ENCODE peak calls at places on chromosomes 12 and 14, in nine cellular contexts. O, F, W, H, L, M, J, I and Y are unnamed samples.
A peak's percentile ranks its signal among the peaks of the same experiment; 100 is the strongest.

GRCh38 chr14:100384819-100385813 is 62.0 kb downstream of the SLC25A47 start:
- DNase-seq in O (no peak), F (peak; percentile 81), W (no peak), H (no peak), L (no peak), M (no peak), J (peak; percentile 60), I (no peak), Y (no peak)

GRCh38 chr12:32087301-32087700 is 19.3 kb upstream of the BICD1 start:
- DNase-seq in O (no peak), F (no peak), W (no peak), H (no peak), L (no peak), M (no peak), J (no peak), I (no peak), Y (no peak)

GRCh38 chr12:77720258-77720657 is 110.4 kb upstream of the NAV3 start:
- DNase-seq in O (no peak), F (no peak), W (no peak), H (no peak), L (no peak), M (no peak), J (no peak), I (no peak), Y (no peak)

GRCh38 chr12:62983594-62983993 is 48.6 kb upstream of the PPM1H start:
- DNase-seq in O (no peak), F (no peak), W (no peak), H (no peak), L (peak; percentile 14), M (no peak), J (no peak), I (peak; percentile 58), Y (no peak)

GRCh38 chr14:47948981-47949380 is 273.6 kb upstream of the MDGA2 start:
- DNase-seq in O (no peak), F (no peak), W (no peak), H (no peak), L (no peak), M (no peak), J (no peak), I (no peak), Y (no peak)

GRCh38 chr12:76426160-76426559 is 77.9 kb upstream of the BBS10 start:
- DNase-seq in O (no peak), F (no peak), W (no peak), H (no peak), L (no peak), M (no peak), J (no peak), I (no peak), Y (no peak)

GRCh38 chr12:96234591-96235496 is 40.7 kb downstream of the ELK3 start:
- DNase-seq in O (peak; percentile 66), F (no peak), W (no peak), H (no peak), L (no peak), M (no peak), J (no peak), I (no peak), Y (no peak)

GRCh38 chr12:88308825-88309224 is 166.7 kb downstream of the TMTC3 start:
- DNase-seq in O (no peak), F (peak; percentile 95), W (no peak), H (no peak), L (no peak), M (no peak), J (peak; percentile 74), I (no peak), Y (peak; percentile 92)

GRCh38 chr12:57455374-57456144 is 452 bp downstream of the INHBE start:
- DNase-seq in O (no peak), F (no peak), W (no peak), H (no peak), L (no peak), M (peak; percentile 45), J (no peak), I (no peak), Y (no peak)

GRCh38 chr12:57454566-57455373 is at the start of gene INHBE:
- DNase-seq in O (no peak), F (peak; percentile 96), W (peak; percentile 45), H (no peak), L (no peak), M (peak; percentile 64), J (no peak), I (no peak), Y (peak; percentile 77)

GRCh38 chr12:57454213-57454565 is 918 bp upstream of the INHBE start:
- DNase-seq in O (no peak), F (no peak), W (no peak), H (no peak), L (no peak), M (no peak), J (no peak), I (no peak), Y (no peak)

GRCh38 chr12:57456737-57457490 is 1.8 kb downstream of the INHBE start:
- DNase-seq in O (no peak), F (no peak), W (no peak), H (no peak), L (no peak), M (no peak), J (no peak), I (no peak), Y (no peak)

DNA sequence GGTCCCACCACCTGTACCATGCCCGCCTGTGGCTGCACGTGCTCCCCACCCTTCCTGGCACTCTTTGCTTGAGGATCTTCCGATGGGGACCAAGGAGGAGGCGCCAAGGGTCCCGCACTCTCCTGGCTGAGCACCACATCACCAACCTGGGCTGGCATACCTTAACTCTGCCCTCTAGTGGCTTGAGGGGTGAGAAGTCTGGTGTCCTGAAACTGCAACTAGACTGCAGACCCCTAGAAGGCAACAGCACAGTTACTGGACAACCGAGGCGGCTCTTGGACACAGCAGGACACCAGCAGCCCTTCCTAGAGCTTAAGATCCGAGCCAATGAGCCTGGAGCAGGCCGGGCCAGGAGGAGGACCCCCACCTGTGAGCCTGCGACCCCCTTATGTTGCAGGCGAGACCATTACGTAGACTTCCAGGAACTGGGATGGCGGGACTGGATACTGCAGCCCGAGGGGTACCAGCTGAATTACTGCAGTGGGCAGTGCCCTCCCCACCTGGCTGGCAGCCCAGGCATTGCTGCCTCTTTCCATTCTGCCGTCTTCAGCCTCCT is 1.1 kb downstream of the INHBE start:
- DNase-seq in O (no peak), F (peak; percentile 44), W (no peak), H (no peak), L (no peak), M (no peak), J (no peak), I (no peak), Y (no peak)
- TF ChIP-seq CTCF in O (peak; percentile 38), F (peak; percentile 50), W (peak; percentile 84), H (peak; percentile 45), L (peak; percentile 61), M (peak; percentile 45), J (peak; percentile 83), I (peak; percentile 12), Y (peak; percentile 76)

GRCh38 chr14:29403091-29403490 is 524.6 kb downstream of the PRKD1 start:
- DNase-seq in O (no peak), F (no peak), W (no peak), H (no peak), L (no peak), M (no peak), J (no peak), I (no peak), Y (no peak)
- H3K4me3 ChIP-seq in O (no peak overlapping the region), F (no peak overlapping the region), W (no peak overlapping the region), H (no peak overlapping the region), L (no peak overlapping the region), M (no peak overlapping the region), J (no peak overlapping the region), I (no peak overlapping the region), Y (no peak overlapping the region)

GRCh38 chr14:77025744-77026165 is 2.8 kb downstream of the IRF2BPL start:
- DNase-seq in O (no peak), F (no peak), W (no peak), H (no peak), L (peak; percentile 31), M (peak; percentile 41), J (no peak), I (no peak), Y (no peak)

GRCh38 chr14:77026166-77026929 is 2.2 kb downstream of the IRF2BPL start:
- DNase-seq in O (no peak), F (peak; percentile 51), W (no peak), H (no peak), L (peak; percentile 49), M (peak; percentile 50), J (no peak), I (peak; percentile 52), Y (no peak)

GRCh38 chr14:77022219-77022852 is 6.2 kb downstream of the IRF2BPL start:
- DNase-seq in O (no peak), F (no peak), W (no peak), H (no peak), L (no peak), M (no peak), J (no peak), I (no peak), Y (no peak)

GRCh38 chr14:77024171-77024627 is 4.3 kb downstream of the IRF2BPL start:
- DNase-seq in O (no peak), F (peak; percentile 43), W (no peak), H (peak; percentile 71), L (peak; percentile 42), M (no peak), J (no peak), I (no peak), Y (no peak)

DNA sequence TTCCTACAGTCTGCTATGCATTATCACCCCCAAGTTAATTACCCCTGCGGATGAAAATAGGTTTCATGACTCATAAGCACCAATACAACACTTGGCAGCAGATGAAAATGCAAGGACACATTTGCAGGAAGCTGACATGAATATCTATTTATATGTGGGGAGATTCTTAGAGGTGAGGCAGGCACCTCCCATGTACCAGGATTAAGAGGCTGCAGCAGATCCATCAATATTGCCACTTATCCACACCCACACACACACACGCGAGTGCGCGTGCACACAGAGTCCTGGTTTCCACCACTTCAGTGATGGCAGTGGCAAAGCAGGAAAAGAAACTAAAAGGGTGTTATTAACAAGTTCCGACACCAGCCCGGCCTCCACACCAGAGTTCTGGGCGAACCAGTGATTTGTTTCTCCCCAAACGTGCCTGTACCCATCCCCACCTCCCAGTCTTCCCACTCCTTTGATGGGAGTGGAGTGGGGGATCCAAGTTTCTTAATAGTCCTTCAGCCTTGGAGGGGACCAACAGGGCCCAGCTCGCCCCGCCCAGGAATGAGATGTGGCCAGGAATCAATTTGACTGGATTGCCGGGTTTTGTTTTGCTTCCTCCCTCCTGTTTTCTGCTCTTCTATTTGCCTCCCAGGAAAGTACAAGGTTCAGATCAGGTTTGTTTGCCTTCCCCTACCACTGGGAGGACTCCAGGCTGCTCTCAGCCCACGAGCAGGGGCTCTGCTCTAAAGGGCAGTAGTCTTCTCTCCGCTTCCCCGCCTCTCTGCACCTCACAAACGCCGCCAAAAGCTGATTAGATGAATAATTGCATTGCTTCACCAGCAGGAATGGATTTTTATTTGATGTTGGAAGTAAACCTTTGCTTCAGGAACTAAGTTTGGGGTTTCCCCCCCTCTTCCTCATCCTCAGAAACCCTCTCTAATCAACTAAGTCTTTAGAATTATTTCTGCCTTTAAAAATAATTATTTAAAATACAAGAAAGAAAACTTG is 5.2 kb downstream of the IRF2BPL start:
- DNase-seq in O (no peak), F (peak; percentile 38), W (no peak), H (peak; percentile 57), L (no peak), M (no peak), J (no peak), I (peak; percentile 76), Y (no peak)
- TF ChIP-seq CTCF in O (peak; percentile 14), F (peak; percentile 33), W (peak; percentile 28), H (no peak), L (peak; percentile 31), M (no peak), J (peak; percentile 51), I (no peak), Y (peak; percentile 36)

DNA sequence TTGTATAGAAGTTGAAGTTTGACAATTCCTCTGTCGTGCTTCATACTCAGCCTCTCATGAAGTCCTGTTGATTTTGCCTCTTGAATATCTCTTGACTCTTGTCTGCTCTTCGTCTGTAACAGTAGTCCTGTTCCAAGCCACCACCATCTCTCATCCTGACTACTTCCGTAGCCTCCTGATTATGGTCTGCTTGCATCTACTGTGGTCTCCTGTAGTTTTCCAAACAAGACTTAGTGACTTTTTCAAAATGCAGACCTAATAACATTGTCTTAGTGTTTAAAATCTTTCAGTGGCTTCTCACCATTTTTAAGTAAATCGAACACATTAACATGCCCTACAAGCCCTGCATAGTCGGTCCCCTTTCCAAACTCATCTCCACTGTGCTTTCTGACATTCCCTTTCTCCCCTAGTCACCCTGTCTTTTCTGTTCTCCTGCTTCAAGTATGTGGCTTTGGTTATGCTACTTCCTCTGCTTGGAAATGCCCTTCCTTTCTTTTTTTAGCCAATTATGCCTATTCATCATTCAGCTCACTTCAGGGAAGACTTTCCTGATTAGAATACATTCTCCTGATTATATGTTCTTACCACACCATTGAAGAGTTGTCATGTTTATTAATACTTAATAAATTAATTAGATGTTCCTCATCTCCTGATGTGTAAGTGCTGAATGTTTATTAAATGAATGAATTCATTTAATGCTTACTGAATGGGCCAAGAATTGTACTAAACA is 2.0 kb downstream of the SCYL2 start:
- DNase-seq in O (no peak), F (peak; percentile 15), W (no peak), H (no peak), L (no peak), M (no peak), J (no peak), I (no peak), Y (no peak)
- H3K4me3 ChIP-seq in O (peak overlapping the region; percentile 98), F (peak overlapping the region; percentile 89), W (peak overlapping the region; percentile 96), H (no peak overlapping the region), L (peak overlapping the region; percentile 94), M (peak overlapping the region; percentile 96), J (peak overlapping the region; percentile 88), I (peak overlapping the region; percentile 88), Y (peak overlapping the region; percentile 95)